ENCODE peak calls at places on chromosome 17, in four cellular contexts. One of them, this sample, is unnamed.

GRCh38 chr17:4003131-4003500 is 38.9 kb upstream of the ATP2A3 start:
- DNase-seq in Calu3: no peak
- DNase-seq in neural progenitor cell: no peak
- DNase-seq in cardiac fibroblast: no peak
- DNase-seq in this sample: no peak

GRCh38 chr17:19364699-19365498 is 2.4 kb upstream of the B9D1 start:
- DNase-seq in Calu3: no peak
- DNase-seq in neural progenitor cell: no peak
- DNase-seq in cardiac fibroblast: no peak
- DNase-seq in this sample: no peak

GRCh38 chr17:80813318-80813717 is 178.3 kb upstream of the CHMP6 start:
- DNase-seq in Calu3: no peak
- DNase-seq in neural progenitor cell: no peak
- DNase-seq in cardiac fibroblast: no peak
- DNase-seq in this sample: no peak

GRCh38 chr17:80855968-80856862 is 135.4 kb upstream of the CHMP6 start:
- DNase-seq in Calu3: peak
- DNase-seq in neural progenitor cell: no peak
- DNase-seq in cardiac fibroblast: peak
- DNase-seq in this sample: no peak

GRCh38 chr17:78172284-78173024 is 4.1 kb downstream of the SYNGR2 start:
- DNase-seq in Calu3: peak
- DNase-seq in neural progenitor cell: no peak
- DNase-seq in cardiac fibroblast: no peak
- DNase-seq in this sample: no peak

GRCh38 chr17:57588086-57588485 is 157.0 kb downstream of the CCDC182 start:
- DNase-seq in Calu3: no peak
- DNase-seq in neural progenitor cell: peak
- DNase-seq in cardiac fibroblast: peak
- DNase-seq in this sample: no peak

GRCh38 chr17:39219647-39220154 is 6.0 kb downstream of the STAC2 start:
- DNase-seq in Calu3: no peak
- DNase-seq in neural progenitor cell: no peak
- DNase-seq in cardiac fibroblast: no peak
- DNase-seq in this sample: no peak

GRCh38 chr17:57523926-57524634 is 221.0 kb downstream of the CCDC182 start:
- DNase-seq in Calu3: peak
- DNase-seq in neural progenitor cell: no peak
- DNase-seq in cardiac fibroblast: peak
- DNase-seq in this sample: no peak

GRCh38 chr17:50843150-50843905 is 7.9 kb downstream of the WFIKKN2 start:
- DNase-seq in Calu3: no peak
- DNase-seq in neural progenitor cell: no peak
- DNase-seq in cardiac fibroblast: no peak
- DNase-seq in this sample: no peak

GRCh38 chr17:72139213-72139612 is 18.4 kb downstream of the SOX9 start:
- DNase-seq in Calu3: no peak
- DNase-seq in neural progenitor cell: no peak
- DNase-seq in cardiac fibroblast: peak
- DNase-seq in this sample: no peak

GRCh38 chr17:4986951-4987766 is at the start of gene CAMTA2:
- DNase-seq in Calu3: peak
- DNase-seq in neural progenitor cell: peak
- DNase-seq in cardiac fibroblast: peak
- DNase-seq in this sample: peak

GRCh38 chr17:75518201-75518600 is 1.9 kb downstream of the TSEN54 start:
- DNase-seq in Calu3: no peak
- DNase-seq in neural progenitor cell: no peak
- DNase-seq in cardiac fibroblast: no peak
- DNase-seq in this sample: no peak

GRCh38 chr17:66552381-66552780 is 250.0 kb downstream of the PRKCA start:
- DNase-seq in Calu3: no peak
- DNase-seq in neural progenitor cell: no peak
- DNase-seq in cardiac fibroblast: no peak
- DNase-seq in this sample: no peak

GRCh38 chr17:31115168-31115567 is 20.4 kb downstream of the NF1 start:
- DNase-seq in Calu3: no peak
- DNase-seq in neural progenitor cell: no peak
- DNase-seq in cardiac fibroblast: no peak
- DNase-seq in this sample: no peak

GRCh38 chr17:4881761-4882555 is 17.4 kb upstream of the C17orf107 start:
- DNase-seq in Calu3: peak
- DNase-seq in neural progenitor cell: peak
- DNase-seq in cardiac fibroblast: peak
- DNase-seq in this sample: peak

GRCh38 chr17:11935734-11936406 is 61.4 kb downstream of the ZNF18 start:
- DNase-seq in Calu3: peak
- DNase-seq in neural progenitor cell: peak
- DNase-seq in cardiac fibroblast: peak
- DNase-seq in this sample: peak

GRCh38 chr17:38942641-38943040 is 17.2 kb downstream of the LASP1NB start:
- DNase-seq in Calu3: no peak
- DNase-seq in neural progenitor cell: no peak
- DNase-seq in cardiac fibroblast: no peak
- DNase-seq in this sample: no peak

GRCh38 chr17:80173916-80174315 is 4.1 kb downstream of the CARD14 start:
- DNase-seq in Calu3: no peak
- DNase-seq in neural progenitor cell: no peak
- DNase-seq in cardiac fibroblast: no peak
- DNase-seq in this sample: no peak

GRCh38 chr17:229130-229944 is 47.9 kb upstream of the DOC2B start:
- DNase-seq in Calu3: no peak
- DNase-seq in neural progenitor cell: no peak
- DNase-seq in cardiac fibroblast: peak
- DNase-seq in this sample: no peak

GRCh38 chr17:14737984-14738651 is 437.2 kb downstream of the HS3ST3B1 start:
- DNase-seq in Calu3: peak
- DNase-seq in neural progenitor cell: peak
- DNase-seq in cardiac fibroblast: peak
- DNase-seq in this sample: peak

GRCh38 chr17:47423406-47424295 is 99.9 kb downstream of the EFCAB13 start:
- DNase-seq in Calu3: peak
- DNase-seq in neural progenitor cell: peak
- DNase-seq in cardiac fibroblast: peak
- DNase-seq in this sample: peak

GRCh38 chr17:79941088-79942010 is 94.3 kb downstream of the TBC1D16 start:
- DNase-seq in Calu3: no peak
- DNase-seq in neural progenitor cell: no peak
- DNase-seq in cardiac fibroblast: no peak
- DNase-seq in this sample: no peak

GRCh38 chr17:78939615-78940014 is 14.4 kb upstream of the TIMP2 start:
- DNase-seq in Calu3: no peak
- DNase-seq in neural progenitor cell: no peak
- DNase-seq in cardiac fibroblast: peak
- DNase-seq in this sample: no peak

GRCh38 chr17:64441772-64442549 is 7.0 kb upstream of the MILR1 start:
- DNase-seq in Calu3: no peak
- DNase-seq in neural progenitor cell: no peak
- DNase-seq in cardiac fibroblast: peak
- DNase-seq in this sample: no peak

GRCh38 chr17:46978489-46979022 is 497 bp downstream of the RPRML start:
- DNase-seq in Calu3: peak
- DNase-seq in neural progenitor cell: peak
- DNase-seq in cardiac fibroblast: no peak
- DNase-seq in this sample: peak

GRCh38 chr17:40607641-40608040 is 40.0 kb downstream of the SMARCE1 start:
- DNase-seq in Calu3: no peak
- DNase-seq in neural progenitor cell: no peak
- DNase-seq in cardiac fibroblast: no peak
- DNase-seq in this sample: no peak

GRCh38 chr17:29565643-29566472 is 979 bp downstream of the ABHD15 start:
- DNase-seq in Calu3: peak
- DNase-seq in neural progenitor cell: peak
- DNase-seq in cardiac fibroblast: no peak
- DNase-seq in this sample: peak
- TF ChIP-seq CTCF in Calu3: peak
- TF ChIP-seq CTCF in neural progenitor cell: peak
- TF ChIP-seq CTCF in cardiac fibroblast: no peak
- TF ChIP-seq CTCF in this sample: peak

GRCh38 chr17:34198519-34198918 is 56.6 kb upstream of the CCL2 start:
- DNase-seq in Calu3: no peak
- DNase-seq in neural progenitor cell: no peak
- DNase-seq in cardiac fibroblast: no peak
- DNase-seq in this sample: no peak
- TF ChIP-seq CTCF in Calu3: no peak
- TF ChIP-seq CTCF in neural progenitor cell: no peak
- TF ChIP-seq CTCF in cardiac fibroblast: no peak
- TF ChIP-seq CTCF in this sample: no peak

GRCh38 chr17:73247728-73248127 is 14.0 kb downstream of the CPSF4L start:
- DNase-seq in Calu3: no peak
- DNase-seq in neural progenitor cell: no peak
- DNase-seq in cardiac fibroblast: peak
- DNase-seq in this sample: no peak

GRCh38 chr17:73251871-73252270 is 9.8 kb downstream of the CPSF4L start:
- DNase-seq in Calu3: no peak
- DNase-seq in neural progenitor cell: no peak
- DNase-seq in cardiac fibroblast: no peak
- DNase-seq in this sample: no peak

GRCh38 chr17:73249700-73250099 is 12.0 kb downstream of the CPSF4L start:
- DNase-seq in Calu3: no peak
- DNase-seq in neural progenitor cell: no peak
- DNase-seq in cardiac fibroblast: no peak
- DNase-seq in this sample: no peak

GRCh38 chr17:73248532-73248931 is 13.1 kb downstream of the CPSF4L start:
- DNase-seq in Calu3: no peak
- DNase-seq in neural progenitor cell: no peak
- DNase-seq in cardiac fibroblast: no peak
- DNase-seq in this sample: no peak

GRCh38 chr17:73250851-73251640 is 10.6 kb downstream of the CPSF4L start:
- DNase-seq in Calu3: no peak
- DNase-seq in neural progenitor cell: no peak
- DNase-seq in cardiac fibroblast: no peak
- DNase-seq in this sample: no peak
- TF ChIP-seq CTCF in Calu3: no peak
- TF ChIP-seq CTCF in neural progenitor cell: no peak
- TF ChIP-seq CTCF in cardiac fibroblast: no peak
- TF ChIP-seq CTCF in this sample: no peak

DNA sequence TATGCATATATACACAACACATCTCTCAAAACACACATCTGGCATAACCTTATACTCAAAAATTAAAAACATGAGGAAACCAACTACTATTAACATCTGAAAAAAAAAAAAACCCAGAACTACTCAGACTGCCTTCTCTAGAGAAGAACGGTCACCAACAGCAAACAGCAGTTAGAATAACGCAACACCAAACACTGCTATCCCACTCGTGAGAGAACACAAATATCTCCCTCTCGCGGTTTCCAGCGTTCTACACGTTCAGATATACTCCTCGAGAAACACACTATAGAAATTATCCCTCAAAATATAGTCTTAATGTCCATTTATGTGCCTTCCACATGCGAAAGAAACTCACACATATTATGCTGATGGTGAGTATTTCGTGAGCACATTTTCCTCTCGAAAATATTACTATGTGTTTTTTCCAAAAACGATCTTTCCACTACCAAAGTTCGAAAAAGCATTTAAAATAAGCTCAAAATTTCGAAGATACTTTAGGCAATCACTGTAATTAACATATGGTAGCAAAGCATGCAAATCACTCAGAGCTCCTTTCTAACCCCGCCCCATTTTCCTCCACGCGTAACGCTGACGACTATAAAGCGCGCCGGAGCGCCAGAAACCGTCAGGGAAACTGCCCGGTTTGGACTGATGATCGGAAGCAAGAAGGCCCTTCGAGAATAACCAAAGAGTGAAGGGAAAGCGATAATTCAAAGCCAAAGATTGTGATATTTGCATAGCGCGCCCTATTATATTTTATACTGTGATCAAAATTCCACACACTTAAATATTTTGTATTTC is 60.1 kb downstream of the TEX14 start:
- DNase-seq in Calu3: peak
- DNase-seq in neural progenitor cell: peak
- DNase-seq in cardiac fibroblast: peak
- DNase-seq in this sample: peak
- TF ChIP-seq CTCF in Calu3: no peak
- TF ChIP-seq CTCF in neural progenitor cell: peak
- TF ChIP-seq CTCF in cardiac fibroblast: peak
- TF ChIP-seq CTCF in this sample: no peak

DNA sequence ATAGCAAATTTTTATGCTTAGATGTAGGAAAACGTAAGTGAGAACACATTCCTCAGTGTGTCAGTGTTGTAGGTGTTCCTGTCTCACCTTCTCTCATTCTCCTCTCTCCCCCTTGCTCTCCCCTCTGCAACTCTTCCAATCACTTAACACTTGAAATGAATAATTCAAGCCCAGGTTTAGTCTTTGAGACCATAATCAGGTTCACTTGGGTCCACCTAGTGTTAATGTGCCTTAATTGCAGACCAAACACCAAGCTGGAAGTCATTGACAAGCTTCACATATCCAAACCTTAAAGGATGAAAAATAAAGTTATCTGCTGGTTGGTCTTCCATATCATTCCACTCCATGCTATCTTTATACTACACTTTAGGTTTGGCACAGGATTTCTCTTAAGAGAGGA is 37.0 kb downstream of the STXBP4 start:
- DNase-seq in Calu3: no peak
- DNase-seq in neural progenitor cell: peak
- DNase-seq in cardiac fibroblast: peak
- DNase-seq in this sample: no peak
- TF ChIP-seq CTCF in Calu3: peak
- TF ChIP-seq CTCF in neural progenitor cell: peak
- TF ChIP-seq CTCF in cardiac fibroblast: peak
- TF ChIP-seq CTCF in this sample: peak

DNA sequence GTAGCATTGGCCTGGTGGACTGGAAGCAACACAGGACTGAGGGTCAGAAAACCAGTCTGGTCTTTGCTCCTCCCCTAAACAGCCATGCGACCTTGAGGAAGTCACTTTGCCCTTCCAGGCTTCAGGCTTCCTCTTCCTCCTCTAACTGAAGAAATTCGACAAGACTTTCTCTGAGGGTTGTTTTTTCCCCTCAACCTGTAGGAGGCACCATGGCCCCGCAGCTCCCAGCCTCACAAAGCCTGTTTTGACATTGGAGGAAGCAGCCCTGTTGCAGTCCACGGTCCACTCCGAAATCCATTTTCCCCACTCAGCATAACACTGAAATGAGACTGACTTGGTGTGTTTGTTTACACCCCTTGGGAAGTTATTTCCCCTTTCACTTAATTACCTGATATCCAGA is 41.2 kb upstream of the PIRT start:
- DNase-seq in Calu3: peak
- DNase-seq in neural progenitor cell: peak
- DNase-seq in cardiac fibroblast: peak
- DNase-seq in this sample: peak
- TF ChIP-seq CTCF in Calu3: no peak
- TF ChIP-seq CTCF in neural progenitor cell: peak
- TF ChIP-seq CTCF in cardiac fibroblast: peak
- TF ChIP-seq CTCF in this sample: peak